ENCODE peak calls at places on chromosomes 7 and 10, in five cellular contexts. Q, D, V, N and O are unnamed samples.

GRCh38 chr10:81575007-81575406 is 300.0 kb upstream of the NRG3 start:
- DNase-seq in V (no peak), Q (no peak), D (no peak), N (no peak), O (no peak)

GRCh38 chr10:71575446-71575845 is 144.1 kb downstream of the C10orf105 start:
- DNase-seq in N (no peak), D (no peak), Q (no peak), V (no peak), O (no peak)

GRCh38 chr7:27071622-27072390 is 24.0 kb downstream of the HOXA1 start:
- DNase-seq in V (no peak), Q (no peak), D (no peak), N (no peak), O (no peak)

GRCh38 chr7:102412548-102412947 is 16.4 kb downstream of the PRKRIP1 start:
- DNase-seq in Q (peak; percentile 36), D (no peak), N (peak; percentile 42), V (no peak), O (no peak)

GRCh38 chr7:5491251-5492044 is 67.8 kb upstream of the TNRC18 start:
- DNase-seq in N (no peak), D (no peak), Q (no peak), V (no peak), O (no peak)

GRCh38 chr10:103765168-103765567 is 90.2 kb downstream of the SH3PXD2A start:
- DNase-seq in Q (no peak), V (no peak), N (no peak), D (no peak), O (no peak)

GRCh38 chr10:15661574-15661973 is 58.1 kb downstream of the ITGA8 start:
- DNase-seq in D (no peak), Q (no peak), N (no peak), V (no peak), O (no peak)

GRCh38 chr10:78730754-78731153 is 338.0 kb upstream of the ZMIZ1 start:
- DNase-seq in V (no peak), N (no peak), D (no peak), Q (no peak), O (no peak)

GRCh38 chr10:63703113-63703670 is 182.0 kb downstream of the REEP3 start:
- DNase-seq in D (peak; percentile 59), V (no peak), Q (peak; percentile 67), N (no peak), O (no peak)

GRCh38 chr7:44768663-44769361 is 20.2 kb downstream of the ZMIZ2 start:
- DNase-seq in N (no peak), V (no peak), Q (no peak), D (no peak), O (no peak)